ENCODE peak calls at places on chromosomes 1 and 21, in four cellular contexts. One of them, this sample, is unnamed.

GRCh38 chr1:36890776-36891175 is 143.5 kb downstream of the GRIK3 start:
- DNase-seq in astrocyte of the spinal cord: no peak
- DNase-seq in heart left ventricle: no peak
- DNase-seq in MG63: no peak
- DNase-seq in this sample: peak

GRCh38 chr1:110674337-110675059 is at the start of gene KCNA3:
- DNase-seq in astrocyte of the spinal cord: no peak
- DNase-seq in heart left ventricle: peak
- DNase-seq in MG63: peak
- DNase-seq in this sample: no peak

GRCh38 chr1:46401964-46402626 is 8.0 kb downstream of the FAAH start:
- DNase-seq in astrocyte of the spinal cord: peak
- DNase-seq in heart left ventricle: peak
- DNase-seq in MG63: peak
- DNase-seq in this sample: peak

GRCh38 chr1:170668301-170668789 is 4.4 kb downstream of the PRRX1 start:
- DNase-seq in astrocyte of the spinal cord: peak
- DNase-seq in heart left ventricle: no peak
- DNase-seq in MG63: peak
- DNase-seq in this sample: no peak

GRCh38 chr1:34874581-34874980 is 15.0 kb upstream of the SMIM12 start:
- DNase-seq in astrocyte of the spinal cord: no peak
- DNase-seq in heart left ventricle: no peak
- DNase-seq in MG63: no peak
- DNase-seq in this sample: no peak

GRCh38 chr1:6646499-6647148 is 22.0 kb downstream of the THAP3 start:
- DNase-seq in astrocyte of the spinal cord: peak
- DNase-seq in heart left ventricle: no peak
- DNase-seq in MG63: no peak
- DNase-seq in this sample: no peak

GRCh38 chr21:35416866-35417453 is 367.9 kb upstream of the RUNX1 start:
- DNase-seq in astrocyte of the spinal cord: no peak
- DNase-seq in heart left ventricle: no peak
- DNase-seq in MG63: no peak
- DNase-seq in this sample: no peak

GRCh38 chr1:10980094-10980577 is 32.3 kb upstream of the TARDBP start:
- DNase-seq in astrocyte of the spinal cord: peak
- DNase-seq in heart left ventricle: peak
- DNase-seq in MG63: peak
- DNase-seq in this sample: peak

GRCh38 chr1:24955161-24955560 is 25.1 kb upstream of the RUNX3 start:
- DNase-seq in astrocyte of the spinal cord: peak
- DNase-seq in heart left ventricle: no peak
- DNase-seq in MG63: no peak
- DNase-seq in this sample: no peak

GRCh38 chr1:206872139-206872538 is 6.7 kb downstream of the IL20 start:
- DNase-seq in astrocyte of the spinal cord: no peak
- DNase-seq in heart left ventricle: no peak
- DNase-seq in MG63: no peak
- DNase-seq in this sample: no peak

GRCh38 chr1:238660849-238661248 is 725.5 kb upstream of the CHRM3 start:
- DNase-seq in astrocyte of the spinal cord: peak
- DNase-seq in heart left ventricle: no peak
- DNase-seq in MG63: no peak
- DNase-seq in this sample: no peak

GRCh38 chr21:38289697-38290096 is 32.9 kb downstream of the KCNJ15 start:
- DNase-seq in astrocyte of the spinal cord: peak
- DNase-seq in heart left ventricle: peak
- DNase-seq in MG63: peak
- DNase-seq in this sample: peak

GRCh38 chr1:168199056-168199455 is 20.3 kb downstream of the TIPRL start:
- DNase-seq in astrocyte of the spinal cord: no peak
- DNase-seq in heart left ventricle: no peak
- DNase-seq in MG63: no peak
- DNase-seq in this sample: no peak

GRCh38 chr1:247064309-247064708 is 14.3 kb downstream of the ZNF670 start:
- DNase-seq in astrocyte of the spinal cord: no peak
- DNase-seq in heart left ventricle: no peak
- DNase-seq in MG63: no peak
- DNase-seq in this sample: no peak

GRCh38 chr1:175522880-175523279 is 220.5 kb downstream of the TNR start:
- DNase-seq in astrocyte of the spinal cord: no peak
- DNase-seq in heart left ventricle: no peak
- DNase-seq in MG63: no peak
- DNase-seq in this sample: no peak

GRCh38 chr1:158289722-158290570 is at the start of gene CD1C:
- DNase-seq in astrocyte of the spinal cord: no peak
- DNase-seq in heart left ventricle: no peak
- DNase-seq in MG63: no peak
- DNase-seq in this sample: no peak

GRCh38 chr1:158286487-158286886 is 3.2 kb upstream of the CD1C start:
- DNase-seq in astrocyte of the spinal cord: no peak
- DNase-seq in heart left ventricle: no peak
- DNase-seq in MG63: no peak
- DNase-seq in this sample: no peak

GRCh38 chr1:158283965-158284364 is 5.8 kb upstream of the CD1C start:
- DNase-seq in astrocyte of the spinal cord: no peak
- DNase-seq in heart left ventricle: no peak
- DNase-seq in MG63: no peak
- DNase-seq in this sample: no peak

GRCh38 chr1:158285756-158286241 is 3.9 kb upstream of the CD1C start:
- DNase-seq in astrocyte of the spinal cord: no peak
- DNase-seq in heart left ventricle: peak
- DNase-seq in MG63: peak
- DNase-seq in this sample: peak

GRCh38 chr1:158286966-158287365 is 2.8 kb upstream of the CD1C start:
- DNase-seq in astrocyte of the spinal cord: no peak
- DNase-seq in heart left ventricle: no peak
- DNase-seq in MG63: no peak
- DNase-seq in this sample: no peak
- H3K4me3 ChIP-seq in astrocyte of the spinal cord: no peak
- H3K4me3 ChIP-seq in heart left ventricle: no peak
- H3K4me3 ChIP-seq in MG63: no peak
- H3K4me3 ChIP-seq in this sample: no peak

GRCh38 chr1:150762559-150762958 is 3.0 kb downstream of the CTSS start:
- DNase-seq in astrocyte of the spinal cord: no peak
- DNase-seq in heart left ventricle: no peak
- DNase-seq in MG63: no peak
- DNase-seq in this sample: no peak

GRCh38 chr1:150763018-150763417 is 2.6 kb downstream of the CTSS start:
- DNase-seq in astrocyte of the spinal cord: no peak
- DNase-seq in heart left ventricle: no peak
- DNase-seq in MG63: no peak
- DNase-seq in this sample: no peak

GRCh38 chr1:150765229-150765976 is at the start of gene CTSS:
- DNase-seq in astrocyte of the spinal cord: peak
- DNase-seq in heart left ventricle: no peak
- DNase-seq in MG63: no peak
- DNase-seq in this sample: no peak

GRCh38 chr1:150764617-150765090 is 924 bp downstream of the CTSS start:
- DNase-seq in astrocyte of the spinal cord: peak
- DNase-seq in heart left ventricle: no peak
- DNase-seq in MG63: no peak
- DNase-seq in this sample: no peak

DNA sequence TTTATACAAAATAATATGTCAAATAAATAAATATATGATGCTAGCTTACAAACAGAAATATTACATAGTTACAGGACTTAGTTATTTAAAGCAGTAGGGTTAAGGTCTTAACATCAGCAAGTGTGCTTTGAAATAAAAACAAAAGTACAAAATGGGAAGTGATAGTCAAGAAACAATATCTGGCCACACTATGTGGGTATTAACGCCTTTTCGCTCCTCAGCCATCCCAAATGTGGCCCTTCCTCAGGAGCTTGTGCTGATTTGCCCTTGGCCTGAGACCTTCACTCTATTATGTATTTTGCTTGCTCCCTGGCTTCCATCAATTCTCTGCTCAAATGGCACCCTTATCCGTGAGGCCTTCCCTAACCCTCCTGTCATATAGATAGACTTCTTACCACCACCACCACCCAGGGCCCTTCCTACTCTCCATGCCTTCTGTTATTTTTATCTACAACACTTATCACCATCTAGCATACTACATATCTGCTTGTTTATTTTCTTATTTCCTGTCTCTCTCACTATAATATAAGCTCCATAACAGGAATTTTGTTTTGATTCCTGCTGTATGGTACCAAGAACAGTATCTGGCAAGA is 1.9 kb downstream of the CTSS start:
- DNase-seq in astrocyte of the spinal cord: no peak
- DNase-seq in heart left ventricle: no peak
- DNase-seq in MG63: no peak
- DNase-seq in this sample: no peak
- H3K4me3 ChIP-seq in astrocyte of the spinal cord: no peak
- H3K4me3 ChIP-seq in heart left ventricle: no peak
- H3K4me3 ChIP-seq in MG63: no peak
- H3K4me3 ChIP-seq in this sample: no peak

GRCh38 chr1:153790996-153791855 is 16.0 kb downstream of the SLC27A3 start:
- DNase-seq in astrocyte of the spinal cord: peak
- DNase-seq in heart left ventricle: no peak
- DNase-seq in MG63: peak
- DNase-seq in this sample: no peak

GRCh38 chr1:153790282-153790995 is 15.2 kb downstream of the SLC27A3 start:
- DNase-seq in astrocyte of the spinal cord: peak
- DNase-seq in heart left ventricle: peak
- DNase-seq in MG63: peak
- DNase-seq in this sample: peak

GRCh38 chr1:153792631-153793041 is 17.4 kb downstream of the SLC27A3 start:
- DNase-seq in astrocyte of the spinal cord: no peak
- DNase-seq in heart left ventricle: no peak
- DNase-seq in MG63: no peak
- DNase-seq in this sample: no peak

GRCh38 chr1:153791856-153792253 is 16.6 kb downstream of the SLC27A3 start:
- DNase-seq in astrocyte of the spinal cord: peak
- DNase-seq in heart left ventricle: no peak
- DNase-seq in MG63: peak
- DNase-seq in this sample: no peak

DNA sequence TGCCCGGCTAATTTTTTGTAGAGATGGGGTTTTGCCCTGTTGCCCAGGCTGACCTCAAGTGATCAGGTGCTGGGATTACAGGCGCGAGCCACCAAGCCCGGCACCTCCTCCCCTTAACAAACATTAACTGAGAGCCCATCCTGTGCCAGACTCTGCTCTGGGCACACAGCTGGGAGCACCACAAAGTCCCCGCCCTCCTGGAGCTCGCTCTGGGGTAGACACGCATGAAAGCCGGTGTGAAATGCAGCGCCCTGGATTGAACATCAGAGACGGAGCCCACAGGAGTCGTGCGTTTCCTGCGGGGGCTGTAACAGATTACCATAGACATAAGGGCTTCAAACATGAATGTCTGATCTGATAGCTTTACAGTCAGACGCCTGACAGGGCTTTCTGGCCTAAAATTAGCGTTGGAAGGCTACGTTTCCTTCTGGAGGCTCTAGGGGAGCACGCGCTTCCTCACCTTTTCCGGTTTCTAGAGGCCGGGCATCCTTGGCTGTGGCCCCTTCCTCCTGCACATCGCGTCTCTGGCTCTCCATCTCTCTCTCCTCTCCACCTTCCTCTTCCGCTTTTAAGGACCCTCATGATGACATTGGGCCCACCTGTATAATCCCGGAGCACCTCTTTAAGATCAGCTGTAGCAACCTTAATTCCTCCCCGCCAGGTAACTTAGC is 14.4 kb downstream of the SLC27A3 start:
- DNase-seq in astrocyte of the spinal cord: no peak
- DNase-seq in heart left ventricle: peak
- DNase-seq in MG63: no peak
- DNase-seq in this sample: no peak
- H3K4me3 ChIP-seq in astrocyte of the spinal cord: no peak
- H3K4me3 ChIP-seq in heart left ventricle: peak
- H3K4me3 ChIP-seq in MG63: no peak
- H3K4me3 ChIP-seq in this sample: peak

GRCh38 chr1:12135612-12136011 is 31.2 kb upstream of the TNFRSF1B start:
- DNase-seq in astrocyte of the spinal cord: no peak
- DNase-seq in heart left ventricle: peak
- DNase-seq in MG63: peak
- DNase-seq in this sample: peak
- H3K4me3 ChIP-seq in astrocyte of the spinal cord: no peak
- H3K4me3 ChIP-seq in heart left ventricle: no peak
- H3K4me3 ChIP-seq in MG63: no peak
- H3K4me3 ChIP-seq in this sample: no peak

GRCh38 chr1:17002524-17002902 is 9.2 kb downstream of the ATP13A2 start:
- DNase-seq in astrocyte of the spinal cord: no peak
- DNase-seq in heart left ventricle: no peak
- DNase-seq in MG63: no peak
- DNase-seq in this sample: no peak

GRCh38 chr1:17004466-17005364 is 7.0 kb downstream of the ATP13A2 start:
- DNase-seq in astrocyte of the spinal cord: no peak
- DNase-seq in heart left ventricle: no peak
- DNase-seq in MG63: peak
- DNase-seq in this sample: no peak

GRCh38 chr1:16999863-17000262 is 11.9 kb downstream of the ATP13A2 start:
- DNase-seq in astrocyte of the spinal cord: no peak
- DNase-seq in heart left ventricle: no peak
- DNase-seq in MG63: no peak
- DNase-seq in this sample: no peak

GRCh38 chr1:16998589-16998988 is 13.1 kb downstream of the ATP13A2 start:
- DNase-seq in astrocyte of the spinal cord: peak
- DNase-seq in heart left ventricle: no peak
- DNase-seq in MG63: no peak
- DNase-seq in this sample: no peak

DNA sequence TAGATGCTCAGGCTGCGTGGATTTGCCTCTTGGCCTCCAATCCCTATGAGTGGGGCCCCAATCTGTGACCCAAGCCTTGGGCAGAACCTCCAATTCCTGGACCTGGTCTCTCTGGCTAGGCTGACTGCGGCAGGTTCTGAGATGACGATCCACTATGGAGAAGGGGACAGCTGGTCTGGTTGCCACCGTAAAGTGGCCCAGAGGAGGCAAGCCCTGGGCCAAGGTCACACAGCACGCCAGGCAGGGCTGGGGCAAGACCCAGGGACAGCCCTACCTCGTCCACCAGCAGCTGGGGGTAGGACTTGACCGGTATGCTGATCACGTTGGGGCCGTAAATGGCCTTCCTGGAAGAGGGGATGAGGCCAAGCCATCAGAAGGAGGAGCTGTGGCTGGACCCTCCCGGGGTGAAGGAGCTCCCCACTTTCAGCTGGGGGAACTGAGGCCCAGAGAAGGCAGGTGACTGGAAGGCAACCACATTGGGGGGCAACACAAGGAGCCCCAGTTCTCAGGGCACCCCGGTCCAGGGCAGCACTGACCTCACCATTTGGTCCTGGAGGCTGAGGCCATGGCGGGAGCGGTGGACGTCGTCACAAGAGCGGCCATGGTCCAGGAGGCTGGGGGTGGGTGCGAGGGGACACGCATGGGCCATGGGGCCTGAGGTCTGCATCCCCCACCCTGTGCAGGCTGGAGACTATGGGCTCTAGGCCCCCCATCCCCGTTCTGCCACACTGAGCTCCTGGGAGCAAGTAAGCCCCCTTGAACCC is 9.8 kb downstream of the ATP13A2 start:
- DNase-seq in astrocyte of the spinal cord: no peak
- DNase-seq in heart left ventricle: no peak
- DNase-seq in MG63: no peak
- DNase-seq in this sample: no peak
- H3K4me3 ChIP-seq in astrocyte of the spinal cord: no peak
- H3K4me3 ChIP-seq in heart left ventricle: no peak
- H3K4me3 ChIP-seq in MG63: no peak
- H3K4me3 ChIP-seq in this sample: no peak

GRCh38 chr1:115338457-115338820 is 390 bp upstream of the NGF start:
- DNase-seq in astrocyte of the spinal cord: no peak
- DNase-seq in heart left ventricle: no peak
- DNase-seq in MG63: no peak
- DNase-seq in this sample: no peak
- H3K4me3 ChIP-seq in astrocyte of the spinal cord: peak
- H3K4me3 ChIP-seq in heart left ventricle: peak
- H3K4me3 ChIP-seq in MG63: peak
- H3K4me3 ChIP-seq in this sample: peak

This sample was measured in right atrium auricular region.